ENCODE peak calls at places on chromosome 22, in four cellular contexts. V is lung, L is colonic mucosa, K is spleen. N is an unnamed sample.

GRCh38 chr22:23212061-23213030 is 32.0 kb downstream of the BCR start:
- DNase-seq in K (peak; percentile 56), V (no peak), L (no peak), N (no peak)

GRCh38 chr22:20268350-20269012 is 363 bp upstream of the RTN4R start:
- DNase-seq in K (peak; percentile 90), L (peak; percentile 65), V (peak; percentile 55), N (peak; percentile 81)

GRCh38 chr22:42642801-42643631 is 2.6 kb upstream of the ATP5MGL start:
- DNase-seq in K (no peak), V (no peak), L (no peak), N (no peak)

GRCh38 chr22:43996170-43996980 is 27.7 kb upstream of the PARVB start:
- DNase-seq in V (peak; percentile 56), L (peak; percentile 46), K (peak; percentile 94), N (no peak)

GRCh38 chr22:35944458-35944857 is 84.2 kb downstream of the RBFOX2 start:
- DNase-seq in K (no peak), L (no peak), V (no peak), N (no peak)

GRCh38 chr22:23241562-23242472 is 61.5 kb downstream of the BCR start:
- DNase-seq in L (no peak), K (no peak), V (no peak), N (no peak)

GRCh38 chr22:34878996-34879395 is 187.0 kb upstream of the ISX start:
- DNase-seq in K (no peak), L (no peak), V (no peak), N (no peak)

GRCh38 chr22:42294034-42294985 is 23.9 kb upstream of the TCF20 start:
- DNase-seq in K (no peak), L (peak; percentile 77), V (no peak), N (no peak)

GRCh38 chr22:42856179-42856864 is 751 bp downstream of the ARFGAP3 start:
- DNase-seq in K (peak; percentile 88), V (peak; percentile 61), L (peak; percentile 62), N (no peak)

GRCh38 chr22:47192651-47193437 is 430.4 kb downstream of the TBC1D22A start:
- DNase-seq in K (peak; percentile 75), L (peak; percentile 89), V (no peak), N (no peak)

GRCh38 chr22:43745783-43746356 is 66.2 kb downstream of the EFCAB6 start:
- DNase-seq in V (no peak), K (no peak), L (no peak), N (no peak)

GRCh38 chr22:50306753-50307749 is at the start of gene PLXNB2:
- DNase-seq in K (no peak), L (peak; percentile 83), V (peak; percentile 80), N (peak; percentile 80)

GRCh38 chr22:26174280-26174679 is 5.0 kb downstream of the SEZ6L start:
- DNase-seq in K (no peak), V (no peak), L (no peak), N (peak; percentile 59)

GRCh38 chr22:37196539-37197450 is 8.7 kb upstream of the C1QTNF6 start:
- DNase-seq in L (peak; percentile 93), V (peak; percentile 84), K (peak; percentile 87), N (peak; percentile 68)

GRCh38 chr22:27220349-27220748 is 563.0 kb downstream of the MIAT start:
- DNase-seq in L (no peak), V (no peak), K (no peak), N (no peak)

GRCh38 chr22:43546186-43546585 is 134.4 kb downstream of the MPPED1 start:
- DNase-seq in K (no peak), L (no peak), V (no peak), N (no peak)

GRCh38 chr22:46537946-46538815 is 761 bp upstream of the CELSR1 start:
- DNase-seq in L (no peak), V (no peak), K (no peak), N (peak; percentile 46)

GRCh38 chr22:45179276-45180049 is 15.7 kb downstream of the NUP50 start:
- DNase-seq in V (no peak), L (no peak), K (no peak), N (no peak)

GRCh38 chr22:26558246-26558895 is 31.6 kb downstream of the TPST2 start:
- DNase-seq in V (no peak), L (no peak), K (no peak), N (no peak)

GRCh38 chr22:32475428-32476010 is 908 bp downstream of the FBXO7 start:
- DNase-seq in V (peak; percentile 39), K (peak; percentile 77), L (peak; percentile 59), N (peak; percentile 16)

GRCh38 chr22:32476286-32476685 is 1.7 kb downstream of the FBXO7 start:
- DNase-seq in V (no peak), K (no peak), L (no peak), N (no peak)

GRCh38 chr22:32473388-32473952 is 1.1 kb upstream of the FBXO7 start:
- DNase-seq in V (no peak), K (no peak), L (peak; percentile 38), N (peak; percentile 42)

GRCh38 chr22:32476804-32477203 is 2.2 kb downstream of the FBXO7 start:
- DNase-seq in V (no peak), K (no peak), L (no peak), N (no peak)

DNA sequence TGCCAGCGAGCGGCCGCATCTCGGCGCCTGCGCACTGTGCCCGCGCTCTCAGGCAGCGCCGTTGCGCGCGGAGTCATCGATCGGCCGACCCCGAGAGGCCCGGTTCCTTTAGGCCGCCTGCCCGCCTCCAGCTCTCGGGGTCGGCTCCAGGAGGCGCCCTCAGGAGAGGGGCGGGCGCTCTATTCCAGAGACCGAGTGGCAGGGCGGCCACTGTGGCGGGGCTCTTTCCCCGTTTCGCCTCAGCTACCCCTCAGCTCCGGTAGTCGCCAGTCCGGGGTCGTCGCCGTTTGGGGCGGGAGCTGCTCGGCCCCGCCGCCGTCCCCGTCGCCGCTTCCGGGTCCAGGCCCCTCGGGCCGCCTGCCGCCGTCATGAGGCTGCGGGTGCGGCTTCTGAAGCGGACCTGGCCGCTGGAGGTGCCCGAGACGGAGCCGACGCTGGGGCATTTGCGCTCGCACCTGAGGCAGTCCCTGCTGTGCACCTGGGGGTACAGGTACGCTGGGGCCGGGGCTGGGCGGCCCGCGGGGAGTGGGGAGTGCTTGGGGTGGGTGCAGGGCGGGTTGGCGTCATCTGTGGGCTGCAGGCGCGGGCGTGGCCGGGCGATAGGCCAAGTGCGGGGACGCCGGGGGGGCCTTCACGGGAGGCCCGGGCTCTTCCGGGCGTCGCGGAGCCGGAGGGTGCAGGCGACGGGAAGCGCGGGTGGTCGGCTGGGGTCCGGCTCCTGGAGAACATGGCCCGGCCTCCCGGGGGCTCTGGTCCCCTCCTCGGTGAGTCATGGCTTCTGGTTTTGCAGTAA is at the start of gene FBXO7:
- DNase-seq in K (peak; percentile 97), L (peak; percentile 92), V (peak; percentile 88), N (peak; percentile 95)
- H3K4me1 ChIP-seq in K (peaks cover 55% of the 10 kb centered on the region), L (peaks cover 6% of the 10 kb centered on the region), V (peaks cover 8% of the 10 kb centered on the region), N (peaks cover 7% of the 10 kb centered on the region)

GRCh38 chr22:30262112-30262511 is 4.5 kb downstream of the OSM start:
- DNase-seq in K (no peak), L (no peak), V (no peak), N (no peak)
- H3K4me1 ChIP-seq in K (peaks cover 63% of the 10 kb centered on the region), L (peaks cover under 1% of the 10 kb centered on the region), V (peaks cover 2% of the 10 kb centered on the region), N (no peaks in the 10 kb centered on the region)

GRCh38 chr22:48373626-48374173 is 1454.0 kb downstream of the BRD1 start:
- DNase-seq in K (peak; percentile 32), L (no peak), V (no peak), N (no peak)

GRCh38 chr22:48369789-48370507 is 1457.7 kb downstream of the BRD1 start:
- DNase-seq in V (peak; percentile 43), L (peak; percentile 41), K (peak; percentile 10), N (no peak)

GRCh38 chr22:48372395-48372794 is 1455.3 kb downstream of the BRD1 start:
- DNase-seq in K (peak; percentile 51), L (no peak), V (no peak), N (no peak)

GRCh38 chr22:48370508-48371325 is 1457.0 kb downstream of the BRD1 start:
- DNase-seq in V (no peak), L (no peak), K (peak; percentile 40), N (no peak)

GRCh38 chr22:48371391-48371790 is 1456.3 kb downstream of the BRD1 start:
- DNase-seq in K (peak; percentile 28), L (no peak), V (no peak), N (no peak)
- H3K4me1 ChIP-seq in K (peaks cover 15% of the 10 kb centered on the region), L (no peaks in the 10 kb centered on the region), V (peaks cover 13% of the 10 kb centered on the region), N (no peaks in the 10 kb centered on the region)

GRCh38 chr22:19111584-19111983 is 10.6 kb downstream of the DGCR2 start:
- DNase-seq in L (no peak), V (no peak), K (no peak), N (no peak)

GRCh38 chr22:19113429-19113828 is 8.8 kb downstream of the DGCR2 start:
- DNase-seq in L (no peak), K (no peak), V (no peak), N (no peak)

GRCh38 chr22:19109198-19110063 is 12.8 kb downstream of the DGCR2 start:
- DNase-seq in L (no peak), V (peak; percentile 69), K (no peak), N (no peak)

GRCh38 chr22:19110064-19110458 is 12.2 kb downstream of the DGCR2 start:
- DNase-seq in K (no peak), V (no peak), L (no peak), N (no peak)

GRCh38 chr22:19111140-19111539 is 11.1 kb downstream of the DGCR2 start:
- DNase-seq in K (no peak), V (no peak), L (no peak), N (no peak)
- H3K4me1 ChIP-seq in K (peaks cover 88% of the 10 kb centered on the region), V (peaks cover 33% of the 10 kb centered on the region), L (peaks cover 10% of the 10 kb centered on the region), N (no peaks in the 10 kb centered on the region)

GRCh38 chr22:25027052-25027525 is 74.6 kb downstream of the KIAA1671 start:
- DNase-seq in L (peak; percentile 74), V (no peak), K (no peak), N (no peak)

GRCh38 chr22:25027959-25028840 is 75.7 kb downstream of the KIAA1671 start:
- DNase-seq in K (no peak), V (no peak), L (peak; percentile 54), N (peak; percentile 77)

GRCh38 chr22:25029181-25029580 is 76.7 kb downstream of the KIAA1671 start:
- DNase-seq in K (no peak), V (no peak), L (no peak), N (no peak)

GRCh38 chr22:25028841-25029141 is 76.3 kb downstream of the KIAA1671 start:
- DNase-seq in L (no peak), K (no peak), V (no peak), N (no peak)

DNA sequence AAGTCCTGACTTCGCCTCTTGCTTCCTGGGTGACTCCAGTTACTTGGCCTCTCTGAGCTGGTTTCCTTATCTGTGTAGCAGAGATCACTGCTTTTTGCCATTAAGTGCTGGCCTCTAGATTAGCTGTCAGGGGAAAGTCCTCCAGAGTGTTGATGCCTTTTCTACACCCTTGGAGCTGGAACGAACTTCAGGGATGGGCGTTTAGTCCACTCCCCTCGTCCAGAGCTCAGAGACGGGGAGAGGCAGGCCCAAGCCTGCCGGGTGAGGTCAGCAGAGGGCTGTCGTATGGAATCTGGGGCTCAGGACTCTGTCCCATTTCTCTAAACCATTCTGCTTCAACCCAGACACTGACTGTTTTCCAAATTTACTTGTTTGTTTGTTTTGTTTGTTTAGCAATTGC is 75.0 kb downstream of the KIAA1671 start:
- DNase-seq in V (no peak), L (peak; percentile 55), K (no peak), N (no peak)
- H3K4me1 ChIP-seq in V (peaks cover 13% of the 10 kb centered on the region), L (no peaks in the 10 kb centered on the region), K (peaks cover 17% of the 10 kb centered on the region), N (no peaks in the 10 kb centered on the region)

N was measured in BE2C.